ENCODE peak calls at places on chromosomes 13 and 19, in eight cellular contexts. One of them, this sample, is unnamed.

GRCh38 chr13:78228211-78228610 is 309.6 kb upstream of the EDNRB start:
- DNase-seq in BE2C: no peak
- DNase-seq in activated CD8-positive, alpha-beta T cell treated with anti-CD3 and anti-CD28 coated beads, Interleukin-2, amount 10 ng/mL, durations not matched to agents 7 days and 5 days: no peak
- DNase-seq in activated CD4-positive, CD25-positive, alpha-beta regulatory T cell treated with anti-CD3 and anti-CD28 coated beads, Interleukin-2, amount 50 U/mL, for 72 hours: no peak
- DNase-seq in hypothalamus: no peak
- DNase-seq in stimulated activated naive CD8-positive, alpha-beta T cell treated with anti-CD3 and anti-CD28 coated beads, Interleukin-15, Interleukin-2, amounts not matched to agents 100 U/mL and 50 U/mL, for 24 hours: no peak
- DNase-seq in fibroblast of lung: peak
- DNase-seq in MCF 10A: no peak
- DNase-seq in this sample: no peak

GRCh38 chr19:1507763-1508506 is 4.9 kb downstream of the ADAMTSL5 start:
- DNase-seq in activated CD4-positive, CD25-positive, alpha-beta regulatory T cell treated with anti-CD3 and anti-CD28 coated beads, Interleukin-2, amount 50 U/mL, for 72 hours: peak
- DNase-seq in MCF 10A: peak
- DNase-seq in activated CD8-positive, alpha-beta T cell treated with anti-CD3 and anti-CD28 coated beads, Interleukin-2, amount 10 ng/mL, durations not matched to agents 7 days and 5 days: peak
- DNase-seq in hypothalamus: peak
- DNase-seq in BE2C: peak
- DNase-seq in fibroblast of lung: peak
- DNase-seq in stimulated activated naive CD8-positive, alpha-beta T cell treated with anti-CD3 and anti-CD28 coated beads, Interleukin-15, Interleukin-2, amounts not matched to agents 100 U/mL and 50 U/mL, for 24 hours: peak
- DNase-seq in this sample: peak

GRCh38 chr19:48578891-48579290 is 26.9 kb downstream of the SULT2B1 start:
- DNase-seq in activated CD4-positive, CD25-positive, alpha-beta regulatory T cell treated with anti-CD3 and anti-CD28 coated beads, Interleukin-2, amount 50 U/mL, for 72 hours: no peak
- DNase-seq in BE2C: no peak
- DNase-seq in hypothalamus: no peak
- DNase-seq in fibroblast of lung: peak
- DNase-seq in MCF 10A: no peak
- DNase-seq in stimulated activated naive CD8-positive, alpha-beta T cell treated with anti-CD3 and anti-CD28 coated beads, Interleukin-15, Interleukin-2, amounts not matched to agents 100 U/mL and 50 U/mL, for 24 hours: no peak
- DNase-seq in activated CD8-positive, alpha-beta T cell treated with anti-CD3 and anti-CD28 coated beads, Interleukin-2, amount 10 ng/mL, durations not matched to agents 7 days and 5 days: no peak
- DNase-seq in this sample: no peak

GRCh38 chr13:112731667-112732616 is 42.1 kb downstream of the ATP11A start:
- DNase-seq in MCF 10A: no peak
- DNase-seq in activated CD8-positive, alpha-beta T cell treated with anti-CD3 and anti-CD28 coated beads, Interleukin-2, amount 10 ng/mL, durations not matched to agents 7 days and 5 days: no peak
- DNase-seq in BE2C: no peak
- DNase-seq in fibroblast of lung: no peak
- DNase-seq in stimulated activated naive CD8-positive, alpha-beta T cell treated with anti-CD3 and anti-CD28 coated beads, Interleukin-15, Interleukin-2, amounts not matched to agents 100 U/mL and 50 U/mL, for 24 hours: no peak
- DNase-seq in activated CD4-positive, CD25-positive, alpha-beta regulatory T cell treated with anti-CD3 and anti-CD28 coated beads, Interleukin-2, amount 50 U/mL, for 72 hours: no peak
- DNase-seq in hypothalamus: no peak
- DNase-seq in this sample: no peak

GRCh38 chr13:95882121-95882520 is 171.1 kb downstream of the UGGT2 start:
- DNase-seq in activated CD8-positive, alpha-beta T cell treated with anti-CD3 and anti-CD28 coated beads, Interleukin-2, amount 10 ng/mL, durations not matched to agents 7 days and 5 days: no peak
- DNase-seq in stimulated activated naive CD8-positive, alpha-beta T cell treated with anti-CD3 and anti-CD28 coated beads, Interleukin-15, Interleukin-2, amounts not matched to agents 100 U/mL and 50 U/mL, for 24 hours: no peak
- DNase-seq in hypothalamus: no peak
- DNase-seq in MCF 10A: peak
- DNase-seq in activated CD4-positive, CD25-positive, alpha-beta regulatory T cell treated with anti-CD3 and anti-CD28 coated beads, Interleukin-2, amount 50 U/mL, for 72 hours: no peak
- DNase-seq in BE2C: no peak
- DNase-seq in fibroblast of lung: no peak
- DNase-seq in this sample: no peak

GRCh38 chr19:12665281-12665573 is 1.3 kb downstream of the MAN2B1 start:
- DNase-seq in stimulated activated naive CD8-positive, alpha-beta T cell treated with anti-CD3 and anti-CD28 coated beads, Interleukin-15, Interleukin-2, amounts not matched to agents 100 U/mL and 50 U/mL, for 24 hours: peak
- DNase-seq in fibroblast of lung: no peak
- DNase-seq in activated CD4-positive, CD25-positive, alpha-beta regulatory T cell treated with anti-CD3 and anti-CD28 coated beads, Interleukin-2, amount 50 U/mL, for 72 hours: no peak
- DNase-seq in hypothalamus: peak
- DNase-seq in BE2C: no peak
- DNase-seq in activated CD8-positive, alpha-beta T cell treated with anti-CD3 and anti-CD28 coated beads, Interleukin-2, amount 10 ng/mL, durations not matched to agents 7 days and 5 days: peak
- DNase-seq in MCF 10A: no peak
- DNase-seq in this sample: no peak

GRCh38 chr19:47766359-47766620 is 12.2 kb upstream of the SELENOW start:
- DNase-seq in activated CD8-positive, alpha-beta T cell treated with anti-CD3 and anti-CD28 coated beads, Interleukin-2, amount 10 ng/mL, durations not matched to agents 7 days and 5 days: no peak
- DNase-seq in BE2C: no peak
- DNase-seq in fibroblast of lung: no peak
- DNase-seq in MCF 10A: no peak
- DNase-seq in hypothalamus: no peak
- DNase-seq in activated CD4-positive, CD25-positive, alpha-beta regulatory T cell treated with anti-CD3 and anti-CD28 coated beads, Interleukin-2, amount 50 U/mL, for 72 hours: no peak
- DNase-seq in stimulated activated naive CD8-positive, alpha-beta T cell treated with anti-CD3 and anti-CD28 coated beads, Interleukin-15, Interleukin-2, amounts not matched to agents 100 U/mL and 50 U/mL, for 24 hours: no peak
- DNase-seq in this sample: no peak

GRCh38 chr19:23312515-23312914 is 62.3 kb upstream of the ZNF724 start:
- DNase-seq in activated CD8-positive, alpha-beta T cell treated with anti-CD3 and anti-CD28 coated beads, Interleukin-2, amount 10 ng/mL, durations not matched to agents 7 days and 5 days: no peak
- DNase-seq in stimulated activated naive CD8-positive, alpha-beta T cell treated with anti-CD3 and anti-CD28 coated beads, Interleukin-15, Interleukin-2, amounts not matched to agents 100 U/mL and 50 U/mL, for 24 hours: no peak
- DNase-seq in activated CD4-positive, CD25-positive, alpha-beta regulatory T cell treated with anti-CD3 and anti-CD28 coated beads, Interleukin-2, amount 50 U/mL, for 72 hours: no peak
- DNase-seq in fibroblast of lung: no peak
- DNase-seq in BE2C: no peak
- DNase-seq in MCF 10A: peak
- DNase-seq in hypothalamus: no peak
- DNase-seq in this sample: no peak

GRCh38 chr19:31351212-31352193 is 2.3 kb upstream of the TSHZ3 start:
- DNase-seq in activated CD4-positive, CD25-positive, alpha-beta regulatory T cell treated with anti-CD3 and anti-CD28 coated beads, Interleukin-2, amount 50 U/mL, for 72 hours: no peak
- DNase-seq in hypothalamus: no peak
- DNase-seq in fibroblast of lung: peak
- DNase-seq in BE2C: no peak
- DNase-seq in MCF 10A: no peak
- DNase-seq in activated CD8-positive, alpha-beta T cell treated with anti-CD3 and anti-CD28 coated beads, Interleukin-2, amount 10 ng/mL, durations not matched to agents 7 days and 5 days: no peak
- DNase-seq in stimulated activated naive CD8-positive, alpha-beta T cell treated with anti-CD3 and anti-CD28 coated beads, Interleukin-15, Interleukin-2, amounts not matched to agents 100 U/mL and 50 U/mL, for 24 hours: no peak
- DNase-seq in this sample: peak

GRCh38 chr13:97975280-97975850 is 21.9 kb downstream of the IPO5 start:
- DNase-seq in hypothalamus: no peak
- DNase-seq in activated CD8-positive, alpha-beta T cell treated with anti-CD3 and anti-CD28 coated beads, Interleukin-2, amount 10 ng/mL, durations not matched to agents 7 days and 5 days: no peak
- DNase-seq in stimulated activated naive CD8-positive, alpha-beta T cell treated with anti-CD3 and anti-CD28 coated beads, Interleukin-15, Interleukin-2, amounts not matched to agents 100 U/mL and 50 U/mL, for 24 hours: no peak
- DNase-seq in MCF 10A: no peak
- DNase-seq in activated CD4-positive, CD25-positive, alpha-beta regulatory T cell treated with anti-CD3 and anti-CD28 coated beads, Interleukin-2, amount 50 U/mL, for 72 hours: no peak
- DNase-seq in fibroblast of lung: no peak
- DNase-seq in BE2C: no peak
- DNase-seq in this sample: no peak

GRCh38 chr19:13794388-13794751 is 873 bp upstream of the ZSWIM4 start:
- DNase-seq in hypothalamus: no peak
- DNase-seq in activated CD8-positive, alpha-beta T cell treated with anti-CD3 and anti-CD28 coated beads, Interleukin-2, amount 10 ng/mL, durations not matched to agents 7 days and 5 days: no peak
- DNase-seq in fibroblast of lung: peak
- DNase-seq in stimulated activated naive CD8-positive, alpha-beta T cell treated with anti-CD3 and anti-CD28 coated beads, Interleukin-15, Interleukin-2, amounts not matched to agents 100 U/mL and 50 U/mL, for 24 hours: no peak
- DNase-seq in activated CD4-positive, CD25-positive, alpha-beta regulatory T cell treated with anti-CD3 and anti-CD28 coated beads, Interleukin-2, amount 50 U/mL, for 72 hours: no peak
- DNase-seq in BE2C: peak
- DNase-seq in MCF 10A: peak
- DNase-seq in this sample: peak

GRCh38 chr19:45396389-45397260 is 8.2 kb downstream of the PPP1R13L start:
- DNase-seq in fibroblast of lung: no peak
- DNase-seq in hypothalamus: no peak
- DNase-seq in BE2C: no peak
- DNase-seq in activated CD4-positive, CD25-positive, alpha-beta regulatory T cell treated with anti-CD3 and anti-CD28 coated beads, Interleukin-2, amount 50 U/mL, for 72 hours: no peak
- DNase-seq in activated CD8-positive, alpha-beta T cell treated with anti-CD3 and anti-CD28 coated beads, Interleukin-2, amount 10 ng/mL, durations not matched to agents 7 days and 5 days: no peak
- DNase-seq in MCF 10A: no peak
- DNase-seq in stimulated activated naive CD8-positive, alpha-beta T cell treated with anti-CD3 and anti-CD28 coated beads, Interleukin-15, Interleukin-2, amounts not matched to agents 100 U/mL and 50 U/mL, for 24 hours: no peak
- DNase-seq in this sample: no peak

This sample was measured in GM23338.